ENCODE peak calls at places on chromosomes 1 and 21, in six cellular contexts. K is mucosa of descending colon, X is IMR-90, G is psoas muscle, B is fibroblast of lung, C is GM12865. E is an unnamed sample.

GRCh38 chr1:13832536-13832935 is 132.5 kb downstream of the PRDM2 start:
- DNase-seq in B (no peak), C (no peak), K (no peak), G (no peak), X (no peak), E (no peak)

GRCh38 chr1:95043141-95043980 is 29.4 kb downstream of the ALG14 start:
- DNase-seq in C (peak; percentile 87), G (peak; percentile 81), X (peak; percentile 86), K (peak; percentile 73), B (peak; percentile 74), E (peak; percentile 80)

GRCh38 chr1:92623187-92623778 is 136.6 kb upstream of the GFI1 start:
- DNase-seq in B (peak; percentile 7), X (peak; percentile 12), G (no peak), K (no peak), C (peak; percentile 21), E (peak; percentile 1)

GRCh38 chr21:43948740-43949498 is 63.2 kb upstream of the TRAPPC10 start:
- DNase-seq in C (no peak), K (no peak), X (no peak), B (no peak), G (no peak), E (no peak)

GRCh38 chr1:7298749-7299151 is 472.3 kb upstream of the VAMP3 start:
- DNase-seq in C (no peak), K (no peak), G (no peak), B (peak; percentile 75), X (peak; percentile 82), E (peak; percentile 52)

GRCh38 chr1:246292571-246292970 is 214.5 kb downstream of the SMYD3 start:
- DNase-seq in C (no peak), K (no peak), B (no peak), G (no peak), X (no peak), E (no peak)

GRCh38 chr21:38956006-38956405 is 150.3 kb downstream of the ETS2 start:
- DNase-seq in G (no peak), B (no peak), K (no peak), X (peak; percentile 32), C (no peak), E (no peak)

GRCh38 chr1:203695116-203695515 is 68.5 kb downstream of the ATP2B4 start:
- DNase-seq in B (no peak), X (no peak), G (peak; percentile 60), K (no peak), C (no peak), E (no peak)

GRCh38 chr1:3319874-3320245 is 134.6 kb upstream of the ARHGEF16 start:
- DNase-seq in B (peak; percentile 59), G (no peak), C (peak; percentile 52), K (peak; percentile 72), X (peak; percentile 49), E (peak; percentile 51)

GRCh38 chr1:9293512-9294439 is 1.1 kb downstream of the SPSB1 start:
- DNase-seq in B (peak; percentile 67), G (peak; percentile 75), K (no peak), X (peak; percentile 48), C (peak; percentile 25), E (peak; percentile 18)

GRCh38 chr1:194078765-194079164 is 892.4 kb upstream of the B3GALT2 start:
- DNase-seq in C (peak; percentile 22), K (no peak), B (no peak), X (no peak), G (no peak), E (no peak)

GRCh38 chr1:47761201-47761930 is 235.8 kb downstream of the TRABD2B start:
- DNase-seq in C (no peak), G (no peak), K (no peak), B (no peak), X (no peak), E (no peak)

GRCh38 chr1:36948147-36948546 is 86.2 kb downstream of the GRIK3 start:
- DNase-seq in X (no peak), B (no peak), G (no peak), C (no peak), K (no peak), E (no peak)

GRCh38 chr1:165187020-165187628 is 169.4 kb downstream of the LMX1A start:
- DNase-seq in C (no peak), K (no peak), X (no peak), B (no peak), G (no peak), E (no peak)

GRCh38 chr1:218463194-218464156 is 118.3 kb downstream of the TGFB2 start:
- DNase-seq in K (no peak), C (no peak), B (peak; percentile 84), X (peak; percentile 79), G (peak; percentile 82), E (peak; percentile 63)

GRCh38 chr1:19433610-19433999 is 51.7 kb downstream of the CAPZB start:
- DNase-seq in G (no peak), K (no peak), B (peak; percentile 65), C (no peak), X (peak; percentile 48), E (no peak)

GRCh38 chr1:231695439-231696255 is 69.1 kb downstream of the DISC1 start:
- DNase-seq in K (no peak), C (no peak), X (no peak), G (no peak), B (peak; percentile 63), E (no peak)

GRCh38 chr1:212218911-212219310 is 66.3 kb upstream of the PPP2R5A start:
- DNase-seq in C (peak; percentile 87), B (peak; percentile 89), G (no peak), X (peak; percentile 89), K (no peak), E (peak; percentile 50)

GRCh38 chr1:234715252-234715945 is 105.4 kb upstream of the IRF2BP2 start:
- DNase-seq in X (no peak), G (no peak), K (no peak), C (no peak), B (no peak), E (no peak)

GRCh38 chr1:156504062-156504813 is 3.7 kb upstream of the MEF2D start:
- DNase-seq in K (no peak), X (peak; percentile 33), C (peak; percentile 53), B (no peak), G (no peak), E (no peak)

GRCh38 chr21:42016364-42016985 is 6.3 kb upstream of the ZBTB21 start:
- DNase-seq in G (no peak), K (no peak), X (no peak), B (no peak), C (no peak), E (no peak)

GRCh38 chr1:224554620-224555259 is 61.4 kb upstream of the CNIH3 start:
- DNase-seq in B (no peak), G (no peak), X (no peak), K (no peak), C (no peak), E (no peak)

GRCh38 chr21:39503138-39503762 is 51.5 kb downstream of the SH3BGR start:
- DNase-seq in C (no peak), G (no peak), X (no peak), K (no peak), B (no peak), E (no peak)

GRCh38 chr1:235018161-235018560 is 110.5 kb downstream of the TOMM20 start:
- DNase-seq in G (no peak), B (peak; percentile 99), X (peak; percentile 98), K (no peak), C (no peak), E (peak; percentile 98)

GRCh38 chr21:27674037-27674436 is 707.1 kb upstream of the ADAMTS5 start:
- DNase-seq in B (peak; percentile 84), X (peak; percentile 88), K (no peak), C (no peak), G (no peak), E (peak; percentile 90)

GRCh38 chr1:39745016-39745670 is 6.5 kb downstream of the PPIE start:
- DNase-seq in X (no peak), C (no peak), K (no peak), B (no peak), G (no peak), E (no peak)

GRCh38 chr1:234998174-234998741 is 130.4 kb downstream of the TOMM20 start:
- DNase-seq in X (no peak), K (peak; percentile 91), G (peak; percentile 83), B (peak; percentile 65), C (no peak), E (no peak)

GRCh38 chr1:6906783-6907182 is 121.5 kb downstream of the CAMTA1 start:
- DNase-seq in B (no peak), K (no peak), X (no peak), G (peak; percentile 21), C (no peak), E (no peak)

GRCh38 chr1:61852693-61853060 is 110.4 kb downstream of the PATJ start:
- DNase-seq in B (no peak), G (no peak), C (no peak), X (no peak), K (no peak), E (no peak)

GRCh38 chr1:61851235-61851634 is 109.0 kb downstream of the PATJ start:
- DNase-seq in K (no peak), B (no peak), X (no peak), C (no peak), G (no peak), E (no peak)

GRCh38 chr1:61853545-61853944 is 111.3 kb downstream of the PATJ start:
- DNase-seq in K (no peak), X (peak; percentile 22), B (peak; percentile 15), G (no peak), C (no peak), E (peak; percentile 53)

GRCh38 chr1:61851849-61852692 is 109.8 kb downstream of the PATJ start:
- DNase-seq in X (peak; percentile 79), C (peak; percentile 62), G (no peak), K (no peak), B (peak; percentile 53), E (peak; percentile 73)
- TF ChIP-seq CTCF in X (peak; percentile 89), C (peak; percentile 52), G (peak; percentile 73), K (peak; percentile 34), B (peak; percentile 53), E (peak; percentile 85)

DNA sequence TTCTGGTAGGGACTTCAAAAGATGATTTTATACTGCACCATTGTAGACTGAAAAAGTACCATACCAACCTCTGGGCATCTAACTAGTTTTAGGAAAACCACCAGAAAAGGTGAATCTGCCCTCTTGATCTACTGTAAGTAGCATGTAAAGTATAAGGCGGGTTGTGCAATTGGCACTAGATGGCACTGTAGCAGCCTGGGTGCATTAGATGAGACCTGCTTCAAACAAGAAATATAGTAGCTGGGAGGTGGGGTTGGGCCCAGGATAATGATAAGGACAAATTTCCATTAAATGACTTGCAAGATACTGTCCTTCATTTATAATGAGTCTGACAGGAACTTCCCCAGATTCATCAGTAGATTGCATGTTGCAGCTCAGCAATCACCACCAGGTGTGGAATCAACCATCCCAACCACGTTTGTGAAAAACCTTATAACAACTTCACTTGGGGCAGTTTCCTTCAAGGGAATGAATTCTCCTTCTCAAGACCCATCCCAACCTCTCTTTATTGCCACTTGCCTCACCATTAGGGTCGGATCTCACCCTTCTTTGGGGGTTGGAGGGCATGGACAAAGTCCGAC is 37.3 kb upstream of the IL10 start:
- DNase-seq in B (peak; percentile 35), K (no peak), G (no peak), X (peak; percentile 45), C (peak; percentile 61), E (peak; percentile 39)
- TF ChIP-seq CTCF in B (peak; percentile 53), K (no peak), G (peak; percentile 15), X (peak; percentile 61), C (peak; percentile 42), E (peak; percentile 77)

GRCh38 chr21:30839304-30839703 is 9.7 kb upstream of the KRTAP7-1 start:
- DNase-seq in C (peak; percentile 40), G (no peak), B (no peak), K (no peak), X (no peak), E (no peak)
- TF ChIP-seq CTCF in C (peak; percentile 42), G (no peak), B (no peak), K (no peak), X (no peak), E (peak; percentile 27)

GRCh38 chr21:23155281-23155680 is 2157.1 kb downstream of the NCAM2 start:
- DNase-seq in X (no peak), B (no peak), C (no peak), K (no peak), G (no peak), E (no peak)

GRCh38 chr21:23152130-23152529 is 2153.9 kb downstream of the NCAM2 start:
- DNase-seq in G (no peak), K (no peak), C (no peak), B (no peak), X (no peak), E (no peak)
- TF ChIP-seq CTCF in G (no peak), K (no peak), C (no peak), B (no peak), X (no peak), E (no peak)

E was measured in HFFc6.